ENCODE peak calls at places on chromosomes 12 and 14, in ten cellular contexts. W is foreskin keratinocyte; Z is esophagus mucosa; L is activated naive CD4-positive, alpha-beta T cell treated with anti-CD3 and anti-CD28 coated beads, Interleukin-2, amount 50 U/mL, for 72 hours; P is central memory CD8-positive, alpha-beta T cell; R is sciatic nerve; N is lower lobe of right lung; F is naive thymus-derived CD8-positive, alpha-beta T cell; K is left cardiac atrium; V is heart left ventricle. U is an unnamed sample.

GRCh38 chr14:73800970-73801515 is 50.6 kb upstream of the PTGR2 start:
- ATAC-seq in W (no peak), F (no peak), Z (no peak), P (no peak), L (no peak), N (no peak), K (no peak), R (no peak), V (no peak), U (no peak)

GRCh38 chr12:99915251-99916082 is 69.3 kb downstream of the ANKS1B start:
- ATAC-seq in N (no peak), L (no peak), V (no peak), R (no peak), W (peak), F (no peak), P (no peak), K (no peak), Z (no peak), U (no peak)

GRCh38 chr12:93154753-93155475 is 222.8 kb upstream of the NUDT4 start:
- ATAC-seq in Z (no peak), P (no peak), L (no peak), W (no peak), R (no peak), F (no peak), N (no peak), K (no peak), V (no peak), U (no peak)

GRCh38 chr12:94062796-94063635 is 85.4 kb upstream of the PLXNC1 start:
- ATAC-seq in Z (peak), N (peak), W (no peak), F (no peak), R (no peak), V (no peak), P (no peak), L (no peak), K (no peak), U (no peak)

GRCh38 chr14:32542507-32542906 is 213.4 kb downstream of the AKAP6 start:
- ATAC-seq in F (no peak), V (peak), K (no peak), R (no peak), L (no peak), Z (no peak), N (no peak), P (no peak), W (no peak), U (no peak)

GRCh38 chr14:69398818-69399210 is 322 bp downstream of the SLC39A9 start:
- ATAC-seq in P (peak), N (peak), F (peak), V (peak), K (no peak), R (no peak), L (peak), W (peak), Z (no peak), U (peak)

GRCh38 chr14:93705513-93706156 is 82.7 kb downstream of the PRIMA1 start:
- ATAC-seq in N (no peak), W (no peak), K (no peak), V (no peak), Z (no peak), L (no peak), P (no peak), F (no peak), R (no peak), U (no peak)

GRCh38 chr12:40338071-40338470 is 113.3 kb downstream of the LRRK2 start:
- ATAC-seq in K (no peak), V (no peak), P (no peak), N (peak), R (no peak), F (no peak), Z (no peak), W (no peak), L (no peak), U (no peak)

GRCh38 chr12:56118688-56119045 is 601 bp downstream of the ZC3H10 start:
- ATAC-seq in R (no peak), V (no peak), L (peak), F (no peak), Z (no peak), K (no peak), N (peak), W (no peak), P (no peak), U (no peak)

GRCh38 chr12:105083041-105083440 is 1.2 kb downstream of the ALDH1L2 start:
- ATAC-seq in L (no peak), W (no peak), V (no peak), K (no peak), N (no peak), Z (no peak), P (no peak), R (no peak), F (no peak), U (no peak)

GRCh38 chr12:117356048-117356447 is 5.4 kb downstream of the NOS1 start:
- ATAC-seq in R (no peak), P (no peak), N (no peak), L (no peak), W (peak), K (no peak), Z (peak), V (no peak), F (no peak), U (no peak)

GRCh38 chr12:48788522-48788851 is 402 bp downstream of the ADCY6 start:
- ATAC-seq in Z (peak), F (no peak), W (peak), R (peak), L (peak), N (peak), K (no peak), P (no peak), V (no peak), U (peak)

GRCh38 chr14:71122866-71123565 is 215.8 kb downstream of the PCNX1 start:
- ATAC-seq in K (no peak), L (no peak), Z (no peak), R (no peak), W (no peak), P (no peak), N (no peak), V (no peak), F (no peak), U (no peak)

GRCh38 chr14:54593860-54594259 is 26.9 kb downstream of the SAMD4A start:
- ATAC-seq in W (peak), R (no peak), L (peak), Z (no peak), K (no peak), N (no peak), F (no peak), P (no peak), V (peak), U (no peak)

GRCh38 chr12:45612044-45612794 is 117.3 kb upstream of the ARID2 start:
- ATAC-seq in P (no peak), V (no peak), Z (no peak), L (peak), W (peak), R (no peak), N (no peak), F (no peak), K (no peak), U (no peak)

GRCh38 chr14:39050389-39050788 is 52.6 kb downstream of the SEC23A start:
- ATAC-seq in N (no peak), W (peak), R (no peak), P (no peak), V (no peak), Z (peak), F (no peak), L (no peak), K (no peak), U (no peak)

GRCh38 chr12:2138294-2138693 is 85.5 kb downstream of the CACNA1C start:
- ATAC-seq in V (no peak), W (no peak), N (no peak), L (no peak), R (no peak), Z (peak), P (no peak), F (no peak), K (no peak), U (no peak)

GRCh38 chr12:10861366-10861765 is 12.1 kb upstream of the PRR4 start:
- ATAC-seq in Z (no peak), V (no peak), F (no peak), R (no peak), W (no peak), L (no peak), K (no peak), P (no peak), N (no peak), U (no peak)

GRCh38 chr12:10098762-10099161 is at the start of gene CLEC1A:
- ATAC-seq in Z (peak), W (no peak), N (peak), K (peak), R (peak), P (no peak), L (no peak), F (no peak), V (peak), U (peak)

GRCh38 chr14:104747876-104748275 is 5.1 kb upstream of the SIVA1 start:
- ATAC-seq in K (no peak), N (no peak), V (no peak), P (no peak), Z (no peak), W (no peak), R (no peak), L (no peak), F (no peak), U (no peak)

GRCh38 chr12:116497051-116497529 is 62.1 kb upstream of the MAP1LC3B2 start:
- ATAC-seq in F (no peak), V (no peak), K (peak), R (peak), P (no peak), N (no peak), L (no peak), W (peak), Z (peak), U (no peak)

GRCh38 chr12:19234171-19234704 is 104.7 kb downstream of the PLEKHA5 start:
- ATAC-seq in P (no peak), Z (no peak), R (peak), L (no peak), W (peak), K (peak), F (no peak), V (peak), N (no peak), U (no peak)

GRCh38 chr12:126874427-126875026 is 1392.4 kb upstream of the TMEM132C start:
- ATAC-seq in P (peak), W (no peak), V (peak), L (peak), Z (peak), N (peak), F (no peak), R (peak), K (no peak), U (no peak)

GRCh38 chr14:97264516-97265230 is 467.5 kb downstream of the VRK1 start:
- ATAC-seq in R (no peak), P (no peak), Z (no peak), V (no peak), L (no peak), K (no peak), F (no peak), N (no peak), W (no peak), U (no peak)

GRCh38 chr12:6708968-6709394 is 8.4 kb upstream of the PIANP start:
- ATAC-seq in W (no peak), Z (no peak), K (no peak), F (peak), P (peak), N (no peak), V (no peak), R (no peak), L (peak), U (no peak)

GRCh38 chr14:61479746-61480502 is 158.5 kb downstream of the PRKCH start:
- ATAC-seq in Z (peak), R (no peak), N (no peak), W (peak), L (no peak), K (no peak), P (no peak), V (no peak), F (no peak), U (no peak)

GRCh38 chr12:122243965-122244364 is 18.1 kb upstream of the DIABLO start:
- ATAC-seq in P (peak), N (no peak), L (peak), F (no peak), K (no peak), W (no peak), V (no peak), Z (no peak), R (no peak), U (no peak)

GRCh38 chr12:88876867-88877266 is 296.6 kb upstream of the KITLG start:
- ATAC-seq in V (no peak), Z (no peak), N (no peak), F (no peak), P (no peak), K (no peak), L (no peak), W (no peak), R (no peak), U (no peak)

GRCh38 chr12:8078400-8078799 is 3.7 kb upstream of the NECAP1 start:
- ATAC-seq in P (no peak), K (no peak), L (peak), R (no peak), Z (no peak), F (peak), N (no peak), W (no peak), V (no peak), U (no peak)

GRCh38 chr14:101191882-101192660 is 288.5 kb upstream of the RTL1 start:
- ATAC-seq in R (no peak), N (no peak), W (no peak), P (no peak), V (no peak), Z (no peak), K (no peak), F (no peak), L (no peak), U (no peak)

GRCh38 chr14:89255852-89256251 is 161.2 kb downstream of the FOXN3 start:
- ATAC-seq in W (no peak), K (no peak), N (no peak), F (no peak), L (no peak), V (peak), Z (no peak), R (no peak), P (no peak), U (no peak)

GRCh38 chr12:132238487-132239248 is 90.7 kb downstream of the GALNT9 start:
- ATAC-seq in L (no peak), Z (no peak), K (no peak), V (no peak), W (peak), R (peak), P (no peak), F (no peak), N (peak), U (no peak)

GRCh38 chr14:73567365-73567764 is 1.6 kb upstream of the ACOT2 start:
- ATAC-seq in F (no peak), Z (no peak), P (no peak), N (no peak), W (no peak), R (no peak), V (no peak), K (no peak), L (no peak), U (no peak)

GRCh38 chr12:56084958-56085543 is 5.1 kb downstream of the ERBB3 start:
- ATAC-seq in V (no peak), P (no peak), F (no peak), L (peak), N (no peak), Z (no peak), W (peak), R (no peak), K (no peak), U (no peak)